ENCODE peak calls at places on chromosomes 4 and X, in seven cellular contexts. Z, D, L, W, G, E and I are unnamed samples.

GRCh38 chr4:129140521-129140920 is 44.6 kb downstream of the C4orf33 start:
- DNase-seq in L (no peak), D (no peak), Z (no peak), E (no peak), G (no peak), W (no peak), I (no peak)

GRCh38 chr4:79597266-79597665 is 189.2 kb upstream of the GK2 start:
- DNase-seq in Z (no peak), W (no peak), E (no peak), D (no peak), L (no peak), G (no peak), I (no peak)

GRCh38 chr4:2408401-2408958 is 10.0 kb downstream of the ZFYVE28 start:
- DNase-seq in L (no peak), D (no peak), G (no peak), E (no peak), Z (no peak), W (no peak), I (peak)

GRCh38 chrX:115372026-115372610 is 82.6 kb downstream of the LUZP4 start:
- DNase-seq in L (no peak), Z (peak), G (peak), W (no peak), E (peak), D (peak), I (no peak)

GRCh38 chrX:100648601-100649417 is 4.8 kb downstream of the SRPX2 start:
- DNase-seq in Z (no peak), L (no peak), W (no peak), D (no peak), G (peak), E (peak), I (no peak)

GRCh38 chr4:656651-657337 is 17.3 kb downstream of the ATP5ME start:
- DNase-seq in G (no peak), E (no peak), D (no peak), L (no peak), Z (no peak), W (peak), I (no peak)

GRCh38 chrX:23938690-23939089 is 30.9 kb downstream of the CXorf58 start:
- DNase-seq in L (no peak), Z (no peak), G (no peak), E (no peak), D (no peak), W (no peak), I (no peak)

GRCh38 chr4:70858454-70858853 is 18.8 kb upstream of the GRSF1 start:
- DNase-seq in W (no peak), E (no peak), D (no peak), L (no peak), Z (no peak), G (no peak), I (no peak)

GRCh38 chrX:119758682-119759332 is 419 bp downstream of the SOWAHD start:
- DNase-seq in G (peak), D (no peak), L (peak), W (peak), Z (no peak), E (no peak), I (peak)

GRCh38 chr4:125703443-125703842 is 388.7 kb downstream of the FAT4 start:
- DNase-seq in L (no peak), E (peak), G (peak), W (no peak), Z (no peak), D (no peak), I (no peak)

GRCh38 chr4:22356996-22357596 is 158.8 kb downstream of the ADGRA3 start:
- DNase-seq in W (no peak), L (no peak), Z (no peak), G (peak), D (no peak), E (no peak), I (peak)

GRCh38 chr4:6349896-6350295 is 80.2 kb downstream of the WFS1 start:
- DNase-seq in W (no peak), D (no peak), Z (no peak), L (no peak), G (no peak), E (no peak), I (no peak)

GRCh38 chr4:150518559-150518958 is 63.4 kb upstream of the MAB21L2 start:
- DNase-seq in G (peak), Z (peak), D (no peak), L (no peak), W (no peak), E (no peak), I (no peak)

GRCh38 chr4:158962396-158962795 is 140.5 kb upstream of the RAPGEF2 start:
- DNase-seq in D (no peak), G (no peak), E (no peak), L (no peak), W (no peak), Z (no peak), I (no peak)

GRCh38 chr4:10279261-10279660 is 162.7 kb upstream of the WDR1 start:
- DNase-seq in E (no peak), L (no peak), W (no peak), D (no peak), G (no peak), Z (no peak), I (no peak)

GRCh38 chr4:132003593-132003992 is 1145.5 kb upstream of the PCDH10 start:
- DNase-seq in L (no peak), Z (no peak), G (no peak), D (no peak), E (no peak), W (no peak), I (peak)

GRCh38 chr4:5361968-5362367 is 310.7 kb downstream of the STK32B start:
- DNase-seq in D (no peak), Z (no peak), L (no peak), G (peak), E (no peak), W (no peak), I (no peak)

GRCh38 chr4:6331018-6331417 is 61.4 kb downstream of the WFS1 start:
- DNase-seq in E (no peak), L (no peak), W (no peak), G (no peak), Z (no peak), D (no peak), I (peak)

GRCh38 chr4:89403826-89404225 is 96.2 kb upstream of the GPRIN3 start:
- DNase-seq in L (no peak), G (no peak), Z (no peak), W (no peak), D (no peak), E (no peak), I (no peak)

GRCh38 chrX:105765691-105766090 is 56.6 kb upstream of the NRK start:
- DNase-seq in G (no peak), L (no peak), Z (no peak), W (no peak), E (no peak), D (no peak), I (no peak)

GRCh38 chrX:40964633-40965586 is 120.3 kb upstream of the USP9X start:
- DNase-seq in W (no peak), L (no peak), Z (no peak), E (no peak), D (no peak), G (no peak), I (no peak)

GRCh38 chrX:86148594-86148993 is 343 bp downstream of the DACH2 start:
- DNase-seq in L (no peak), G (no peak), E (no peak), D (no peak), W (no peak), Z (no peak), I (no peak)

GRCh38 chrX:83845397-83845796 is 15.5 kb upstream of the CYLC1 start:
- DNase-seq in E (no peak), L (no peak), D (peak), G (peak), Z (peak), W (peak), I (peak)

GRCh38 chrX:121336831-121337421 is 289.5 kb downstream of the GLUD2 start:
- DNase-seq in L (no peak), D (no peak), W (no peak), G (no peak), E (no peak), Z (peak), I (no peak)

GRCh38 chr4:156638332-156638731 is 333.3 kb downstream of the PDGFC start:
- DNase-seq in D (no peak), G (no peak), L (no peak), W (no peak), E (no peak), Z (no peak), I (no peak)

GRCh38 chr4:123671633-123672404 is 275.2 kb downstream of the SPRY1 start:
- DNase-seq in Z (no peak), G (no peak), E (no peak), W (no peak), L (no peak), D (no peak), I (no peak)

GRCh38 chr4:7661066-7661748 is 226.5 kb upstream of the PSAPL1 start:
- DNase-seq in E (no peak), L (no peak), D (no peak), G (no peak), W (no peak), Z (no peak), I (no peak)

GRCh38 chr4:7660640-7661039 is 225.9 kb upstream of the PSAPL1 start:
- DNase-seq in D (no peak), G (no peak), Z (no peak), E (no peak), L (no peak), W (no peak), I (no peak)

GRCh38 chr4:7663075-7663541 is 228.4 kb upstream of the PSAPL1 start:
- DNase-seq in Z (no peak), G (no peak), W (no peak), D (no peak), L (no peak), E (no peak), I (no peak)

GRCh38 chr4:7662507-7662846 is 227.7 kb upstream of the PSAPL1 start:
- DNase-seq in L (no peak), W (no peak), D (no peak), E (no peak), G (no peak), Z (no peak), I (no peak)

GRCh38 chr4:7661846-7662506 is 227.2 kb upstream of the PSAPL1 start:
- DNase-seq in L (no peak), G (no peak), D (no peak), E (no peak), W (no peak), Z (no peak), I (no peak)
- H3K4me3 ChIP-seq in L (no peak), G (no peak), D (no peak), E (no peak), W (no peak), Z (no peak), I (no peak)

DNA sequence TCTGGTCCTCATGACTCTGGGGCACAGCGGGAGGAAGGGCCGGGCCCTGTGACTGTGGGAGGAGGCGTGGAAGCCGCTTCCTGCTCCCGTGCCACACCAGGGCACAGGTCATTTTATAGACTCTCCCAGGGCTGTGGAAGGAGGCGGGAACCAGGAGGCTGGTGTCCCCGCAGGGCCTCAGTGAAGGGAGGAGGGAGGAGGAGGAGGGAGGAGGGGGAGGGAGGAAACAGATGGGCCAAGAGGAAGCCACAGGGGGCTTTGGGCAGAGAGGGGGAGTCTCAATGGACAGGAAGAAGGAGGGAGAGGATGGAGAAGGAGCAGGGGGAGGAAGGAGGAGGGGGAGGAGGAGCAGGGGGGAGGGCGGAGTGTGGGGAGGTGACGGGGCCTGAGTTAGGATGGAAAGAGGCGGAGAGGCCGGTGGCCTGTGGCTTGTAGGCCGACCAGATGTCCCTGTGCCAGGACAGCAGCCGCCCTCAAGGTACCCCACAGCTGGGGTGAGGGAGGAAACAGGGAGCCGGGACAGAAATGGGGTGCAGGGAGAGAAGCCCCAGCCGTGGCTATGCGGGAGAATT is 6.2 kb upstream of the PLCXD1 start:
- DNase-seq in Z (no peak), G (no peak), L (no peak), W (no peak), D (no peak), E (no peak), I (peak)
- H3K4me3 ChIP-seq in Z (no peak), G (no peak), L (no peak), W (no peak), D (peak), E (no peak), I (peak)

DNA sequence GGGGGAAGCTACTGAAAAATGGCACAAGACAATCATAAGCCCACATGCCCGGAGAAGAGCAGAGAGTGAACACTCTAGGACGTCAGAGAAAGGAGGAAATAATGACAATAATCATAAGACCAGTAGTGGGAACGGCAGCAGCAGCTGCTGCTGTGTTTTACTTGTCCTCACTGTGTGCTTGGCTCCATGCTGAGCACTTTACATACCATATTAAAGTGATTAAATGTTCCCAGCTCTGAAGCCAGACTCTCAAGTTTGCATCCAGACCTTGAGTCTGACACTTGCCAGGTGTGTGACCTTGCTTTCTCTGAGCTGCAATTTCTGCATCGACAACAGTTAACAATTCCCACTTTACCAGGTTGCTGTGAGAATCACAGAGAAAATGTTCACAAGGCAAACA is 255.4 kb downstream of the SPANXN1 start:
- DNase-seq in E (no peak), D (no peak), Z (no peak), L (no peak), G (no peak), W (no peak), I (no peak)
- H3K4me3 ChIP-seq in E (no peak), D (no peak), Z (no peak), L (no peak), G (no peak), W (no peak), I (no peak)

GRCh38 chrX:30577362-30577961 is at the start of gene TASL:
- DNase-seq in W (no peak), L (no peak), G (no peak), Z (no peak), D (no peak), E (no peak), I (no peak)
- H3K4me3 ChIP-seq in W (no peak), L (no peak), G (no peak), Z (no peak), D (no peak), E (no peak), I (no peak)